ENCODE peak calls at places on chromosomes 2 and 18, in eight cellular contexts. K is endodermal cell, B is breast epithelium, S is thoracic aorta, P is GM23248, U is Peyer's patch, E is aorta, T is substantia nigra. H is an unnamed sample.

GRCh38 chr2:127041259-127041970 is 65.5 kb downstream of the BIN1 start:
- DNase-seq in S (no peak), K (no peak), E (no peak), T (no peak), P (no peak), U (no peak), B (no peak), H (no peak)

GRCh38 chr18:6757966-6758365 is 28.4 kb downstream of the ARHGAP28 start:
- DNase-seq in U (no peak), S (no peak), B (no peak), K (no peak), E (no peak), T (no peak), P (no peak), H (no peak)

GRCh38 chr2:157432475-157433106 is 11.3 kb downstream of the CYTIP start:
- DNase-seq in B (no peak), U (no peak), K (no peak), T (no peak), P (no peak), S (no peak), E (no peak), H (no peak)

GRCh38 chr2:104897515-104898184 is 43.7 kb downstream of the POU3F3 start:
- DNase-seq in K (no peak), T (no peak), B (no peak), S (no peak), E (no peak), U (no peak), P (peak), H (no peak)

GRCh38 chr2:120175000-120175581 is 48.1 kb downstream of the TMEM185B start:
- DNase-seq in E (no peak), B (no peak), S (no peak), P (peak), K (no peak), T (no peak), U (no peak), H (peak)

GRCh38 chr2:27407798-27408491 is 1.4 kb downstream of the PPM1G start:
- DNase-seq in K (peak), P (peak), U (no peak), T (no peak), E (no peak), B (no peak), S (no peak), H (peak)

GRCh38 chr2:69992310-69993047 is 31.0 kb upstream of the ASPRV1 start:
- DNase-seq in U (no peak), S (no peak), B (no peak), T (no peak), E (no peak), P (no peak), K (peak), H (no peak)

GRCh38 chr2:128765822-128766221 is 447.2 kb upstream of the HS6ST1 start:
- DNase-seq in T (no peak), S (no peak), E (peak), U (no peak), B (peak), K (no peak), P (no peak), H (no peak)

GRCh38 chr2:216571909-216572513 is 61.2 kb upstream of the IGFBP2 start:
- DNase-seq in U (no peak), B (no peak), T (no peak), E (no peak), K (no peak), S (no peak), P (no peak), H (no peak)

GRCh38 chr2:175025233-175025632 is 20.1 kb upstream of the CHN1 start:
- DNase-seq in B (no peak), U (no peak), P (no peak), T (no peak), S (no peak), E (no peak), K (no peak), H (no peak)

GRCh38 chr2:158781562-158781961 is 13.6 kb upstream of the DAPL1 start:
- DNase-seq in E (no peak), T (no peak), K (no peak), B (no peak), P (peak), U (no peak), S (no peak), H (peak)

GRCh38 chr2:58097025-58097424 is 50.4 kb downstream of the VRK2 start:
- DNase-seq in P (no peak), K (no peak), T (no peak), S (no peak), U (no peak), E (no peak), B (no peak), H (no peak)

GRCh38 chr2:200703132-200703925 is 108.4 kb upstream of the BZW1 start:
- DNase-seq in B (no peak), U (no peak), P (peak), E (no peak), S (no peak), T (no peak), K (no peak), H (peak)

GRCh38 chr2:239287461-239287860 is 113.4 kb downstream of the HDAC4 start:
- DNase-seq in T (no peak), E (no peak), P (no peak), U (no peak), S (no peak), K (no peak), B (no peak), H (peak)

GRCh38 chr18:36711813-36712444 is 116.9 kb downstream of the TPGS2 start:
- DNase-seq in E (no peak), P (peak), K (no peak), B (no peak), U (no peak), S (peak), T (no peak), H (peak)

DNA sequence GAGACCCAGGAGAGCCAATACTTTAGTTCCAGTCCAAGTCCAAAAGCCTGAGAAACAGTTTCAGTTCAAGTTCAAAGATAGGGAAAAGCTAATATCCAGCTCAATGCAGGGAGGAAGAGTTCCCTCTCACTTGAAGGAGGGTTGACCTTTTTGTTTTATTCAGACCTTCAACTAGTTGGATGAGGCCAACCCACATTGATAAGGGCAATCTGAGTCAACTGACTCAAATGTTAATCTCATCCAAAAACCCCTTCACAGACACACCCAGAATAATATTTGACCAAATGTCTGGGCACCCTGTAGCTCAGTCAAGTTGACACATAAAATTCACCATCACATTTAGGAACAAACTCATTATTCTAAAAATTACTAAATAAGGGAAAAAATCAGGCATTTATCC is 246.8 kb downstream of the METTL4 start:
- DNase-seq in T (no peak), U (no peak), B (no peak), K (no peak), S (no peak), P (no peak), E (no peak), H (no peak)
- H3K27ac ChIP-seq in T (no peak), U (no peak), B (no peak), K (no peak), S (no peak), P (no peak), E (no peak), H (no peak)

DNA sequence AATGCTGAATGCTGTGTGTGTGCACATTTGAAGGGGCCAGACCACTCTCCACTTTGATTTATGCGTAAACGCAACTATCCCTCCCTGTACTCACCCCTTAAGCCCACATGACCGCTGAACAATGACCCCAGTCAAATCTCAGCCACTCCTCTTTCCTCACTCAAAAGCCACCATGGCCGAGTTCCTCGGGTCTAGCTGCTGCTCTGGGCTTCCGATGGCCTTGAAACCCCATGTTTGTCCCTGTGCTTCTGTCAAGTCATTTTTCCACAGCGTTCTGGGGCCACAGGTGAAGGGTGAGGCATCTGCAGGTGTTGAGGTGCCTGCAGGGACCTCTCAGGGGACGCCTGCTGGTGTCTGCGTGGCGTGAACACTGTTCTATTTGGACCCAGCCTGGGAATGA is 74.3 kb upstream of the TMEM18 start:
- DNase-seq in S (no peak), P (no peak), B (no peak), T (no peak), E (no peak), K (no peak), U (no peak), H (no peak)
- H3K27ac ChIP-seq in S (no peak), P (no peak), B (no peak), T (no peak), E (no peak), K (no peak), U (no peak), H (no peak)

GRCh38 chr2:101706121-101706818 is 8.8 kb downstream of the MAP4K4 start:
- DNase-seq in S (no peak), K (no peak), B (no peak), T (no peak), E (no peak), U (no peak), P (no peak), H (no peak)

GRCh38 chr2:101706819-101707177 is 9.3 kb downstream of the MAP4K4 start:
- DNase-seq in B (no peak), K (no peak), P (no peak), E (no peak), S (no peak), T (no peak), U (no peak), H (no peak)

GRCh38 chr2:101699939-101700442 is 2.5 kb downstream of the MAP4K4 start:
- DNase-seq in K (no peak), P (peak), S (no peak), E (no peak), B (no peak), U (no peak), T (no peak), H (peak)

GRCh38 chr2:101704046-101704466 is 6.5 kb downstream of the MAP4K4 start:
- DNase-seq in B (peak), K (no peak), E (peak), T (no peak), P (peak), S (no peak), U (no peak), H (no peak)

DNA sequence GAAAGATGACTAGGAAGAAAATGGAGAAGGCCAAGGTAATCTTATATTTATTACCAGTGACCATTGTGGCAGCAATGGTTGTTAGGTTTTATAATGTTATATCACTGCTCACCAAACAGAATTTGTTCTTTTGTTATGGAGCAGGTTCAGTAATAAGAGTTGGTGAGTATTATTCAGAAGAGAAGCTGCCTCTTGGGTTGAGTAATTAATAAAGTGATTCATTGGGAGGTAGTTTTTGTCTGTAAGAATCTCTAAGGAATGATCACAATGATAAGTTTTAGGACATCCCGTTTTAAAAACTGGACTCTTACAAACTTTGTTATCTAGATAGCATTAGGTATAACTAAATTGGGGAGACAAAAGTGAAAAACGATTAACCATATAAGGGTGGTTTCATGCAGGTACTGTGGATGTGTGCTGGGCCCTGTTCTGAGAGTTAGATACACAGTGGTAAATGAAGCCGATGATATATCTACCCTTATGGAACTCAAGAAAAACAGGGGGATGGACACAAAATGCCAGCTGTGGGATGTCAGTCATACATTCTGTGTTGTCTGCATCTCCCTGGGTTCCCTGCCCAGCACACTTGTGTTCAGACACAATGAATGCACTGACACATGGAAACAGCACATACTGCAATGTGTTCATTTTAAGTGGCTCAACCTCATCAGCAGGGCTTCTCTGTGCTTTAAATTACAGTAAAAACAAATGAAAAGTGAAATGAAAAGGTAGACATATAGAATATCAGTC is 7.5 kb downstream of the MAP4K4 start:
- DNase-seq in S (no peak), T (no peak), K (no peak), P (peak), E (no peak), B (no peak), U (no peak), H (peak)
- H3K27ac ChIP-seq in S (no peak), T (peak), K (no peak), P (peak), E (no peak), B (peak), U (no peak), H (peak)

DNA sequence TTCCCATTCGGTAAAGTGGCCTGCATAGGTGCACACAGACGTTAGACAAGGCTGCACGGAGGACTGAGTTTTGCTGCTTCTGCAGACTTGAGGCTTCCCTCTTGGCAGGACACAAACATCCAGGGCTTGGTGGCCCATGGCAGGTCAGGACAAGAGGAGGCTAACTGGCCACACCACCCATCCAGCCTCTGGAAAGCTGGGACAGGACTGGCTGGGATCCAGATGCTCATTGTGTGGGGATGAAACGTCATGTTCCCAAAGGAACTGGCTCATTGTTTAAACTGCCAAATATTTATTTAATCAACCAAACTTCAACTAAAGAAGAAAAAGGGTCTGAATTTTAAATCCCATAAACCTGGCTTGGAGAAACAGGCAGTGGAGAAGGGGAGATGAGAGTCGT is 239.1 kb upstream of the EPAS1 start:
- DNase-seq in P (no peak), K (no peak), B (peak), E (no peak), U (no peak), S (no peak), T (no peak), H (peak)
- H3K27ac ChIP-seq in P (no peak), K (no peak), B (no peak), E (no peak), U (no peak), S (no peak), T (no peak), H (no peak)

DNA sequence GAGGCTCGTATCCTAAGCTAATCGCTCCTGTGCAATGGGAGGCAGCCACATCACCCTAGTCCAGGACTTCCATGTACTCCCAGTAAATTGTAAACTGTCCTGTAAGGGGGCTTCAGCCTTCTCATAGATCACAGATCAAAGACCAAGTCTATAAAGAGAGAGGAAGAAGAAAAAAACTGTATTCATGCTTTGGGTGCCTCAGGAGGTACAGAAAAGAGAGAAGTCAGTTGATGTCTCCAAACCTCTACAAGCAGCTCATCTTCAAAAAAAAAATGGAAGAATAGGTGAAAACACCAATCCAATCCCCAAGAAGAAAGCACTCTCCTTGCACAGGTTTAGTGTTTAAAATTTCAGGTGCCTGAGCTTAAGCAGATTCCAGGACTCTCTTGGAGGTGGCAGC is 53.8 kb downstream of the ANKRD44 start:
- DNase-seq in E (no peak), S (no peak), K (no peak), B (no peak), T (no peak), P (no peak), U (no peak), H (no peak)
- H3K27ac ChIP-seq in E (no peak), S (no peak), K (no peak), B (no peak), T (peak), P (no peak), U (no peak), H (no peak)

GRCh38 chr2:74951211-74951754 is 7.2 kb upstream of the POLE4 start:
- DNase-seq in E (no peak), B (no peak), K (no peak), T (no peak), P (no peak), U (no peak), S (no peak), H (no peak)

GRCh38 chr2:74947703-74948102 is 10.7 kb upstream of the POLE4 start:
- DNase-seq in P (no peak), U (no peak), K (peak), S (no peak), E (no peak), T (no peak), B (no peak), H (no peak)

GRCh38 chr2:74953796-74954499 is 4.5 kb upstream of the POLE4 start:
- DNase-seq in U (no peak), B (no peak), P (no peak), S (no peak), E (no peak), K (no peak), T (no peak), H (no peak)

GRCh38 chr2:74954500-74954874 is 4.0 kb upstream of the POLE4 start:
- DNase-seq in P (no peak), B (no peak), K (no peak), U (no peak), E (no peak), S (no peak), T (no peak), H (no peak)

GRCh38 chr2:74952575-74952974 is 5.9 kb upstream of the POLE4 start:
- DNase-seq in T (no peak), E (no peak), U (no peak), K (no peak), P (no peak), B (no peak), S (no peak), H (no peak)
- H3K27ac ChIP-seq in T (no peak), E (no peak), U (no peak), K (no peak), P (no peak), B (no peak), S (no peak), H (no peak)

DNA sequence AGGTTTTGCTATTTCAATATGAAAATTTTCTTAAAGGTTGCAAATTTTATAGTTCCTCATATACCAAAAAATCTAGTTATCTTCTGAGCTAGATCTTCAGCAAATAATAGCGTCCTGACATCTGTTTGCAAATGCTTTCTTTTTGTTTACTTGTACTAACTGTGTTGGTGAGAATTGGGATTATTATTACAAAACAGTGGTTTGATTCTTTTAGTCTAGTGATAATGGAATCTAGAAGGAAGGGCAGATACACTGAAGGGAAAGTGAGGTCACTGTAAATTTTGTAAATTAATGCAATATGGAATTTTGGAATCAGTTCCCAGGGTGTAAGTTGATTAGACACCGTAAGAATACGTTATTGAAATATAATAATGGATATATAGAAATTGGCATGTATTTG is 36.2 kb upstream of the NT5C1B start:
- DNase-seq in P (peak), S (no peak), B (no peak), K (no peak), T (no peak), U (no peak), E (no peak), H (no peak)
- H3K27ac ChIP-seq in P (peak), S (no peak), B (no peak), K (no peak), T (no peak), U (no peak), E (no peak), H (no peak)

GRCh38 chr2:64063924-64064331 is 44.7 kb upstream of the VPS54 start:
- DNase-seq in T (no peak), U (no peak), E (no peak), S (no peak), K (peak), P (peak), B (no peak), H (peak)

GRCh38 chr2:64059270-64059669 is 40.0 kb upstream of the VPS54 start:
- DNase-seq in S (no peak), U (no peak), B (no peak), K (no peak), E (no peak), P (no peak), T (no peak), H (no peak)

GRCh38 chr2:64063454-64063853 is 44.2 kb upstream of the VPS54 start:
- DNase-seq in E (no peak), U (no peak), T (no peak), B (no peak), P (no peak), K (no peak), S (no peak), H (peak)

GRCh38 chr2:64065516-64065915 is 46.3 kb upstream of the VPS54 start:
- DNase-seq in T (no peak), K (no peak), P (no peak), S (no peak), U (no peak), E (no peak), B (no peak), H (no peak)

DNA sequence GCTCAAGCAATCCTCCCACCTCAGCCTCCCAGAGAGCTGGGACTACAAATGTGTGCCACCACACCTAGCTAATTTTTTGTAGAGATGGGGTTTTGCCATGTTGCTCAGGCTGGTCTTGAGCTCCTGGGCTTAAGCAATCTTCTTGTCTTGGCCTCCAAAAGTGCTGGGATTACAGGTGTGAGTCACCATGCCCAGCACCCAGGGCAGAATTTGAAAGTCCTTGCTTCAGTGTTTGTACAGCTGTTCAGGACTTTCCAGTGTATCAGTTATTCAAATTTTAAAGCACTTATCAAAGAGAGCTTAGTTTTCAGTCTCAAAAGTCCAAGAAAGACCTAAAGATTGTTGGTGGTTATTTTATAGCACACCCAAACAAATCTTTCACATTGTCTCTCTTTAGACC is 43.6 kb upstream of the VPS54 start:
- DNase-seq in S (no peak), K (no peak), B (no peak), P (peak), T (no peak), U (no peak), E (no peak), H (no peak)
- H3K27ac ChIP-seq in S (no peak), K (no peak), B (no peak), P (no peak), T (no peak), U (no peak), E (no peak), H (no peak)